ENCODE peak calls at places on chromosomes 11 and 22, in four cellular contexts. G is HepG2, I is IMR-90, M is K562. T is an unnamed sample.

GRCh38 chr11:64833198-64833502 is 11.3 kb downstream of the CDC42BPG start:
- DNase-seq in G (no peak), I (no peak), M (no peak), T (no peak)

GRCh38 chr11:66743271-66743968 is 14.4 kb upstream of the SPTBN2 start:
- DNase-seq in G (no peak), I (no peak), M (no peak), T (no peak)

GRCh38 chr11:100525197-100525596 is 161.9 kb upstream of the ARHGAP42 start:
- DNase-seq in G (no peak), I (no peak), M (no peak), T (no peak)

GRCh38 chr22:19761500-19762314 is 1.1 kb downstream of the TBX1 start:
- DNase-seq in G (peak), I (no peak), M (no peak), T (no peak)

GRCh38 chr22:41369089-41369745 is 12.5 kb upstream of the TEF start:
- DNase-seq in G (no peak), I (no peak), M (no peak), T (no peak)

GRCh38 chr11:100576044-100577021 is 110.8 kb upstream of the ARHGAP42 start:
- DNase-seq in G (peak), I (peak), M (peak), T (peak)

GRCh38 chr11:33618363-33618735 is 82.3 kb downstream of the C11orf91 start:
- DNase-seq in G (no peak), I (no peak), M (no peak), T (no peak)

GRCh38 chr11:80595011-80595410 is 1154.2 kb upstream of the TENM4 start:
- DNase-seq in G (peak), I (peak), M (no peak), T (no peak)

GRCh38 chr22:49561338-49561737 is 266.3 kb downstream of the BRD1 start:
- DNase-seq in G (no peak), I (no peak), M (no peak), T (no peak)

GRCh38 chr11:82906236-82906635 is 4.7 kb downstream of the DDIAS start:
- DNase-seq in G (peak), I (peak), M (no peak), T (no peak)

GRCh38 chr11:59216654-59217640 is 4.2 kb upstream of the MPEG1 start:
- DNase-seq in G (no peak), I (peak), M (no peak), T (peak)

GRCh38 chr11:76453248-76453647 is 8.4 kb downstream of the EMSY start:
- DNase-seq in G (no peak), I (peak), M (no peak), T (no peak)

DNA sequence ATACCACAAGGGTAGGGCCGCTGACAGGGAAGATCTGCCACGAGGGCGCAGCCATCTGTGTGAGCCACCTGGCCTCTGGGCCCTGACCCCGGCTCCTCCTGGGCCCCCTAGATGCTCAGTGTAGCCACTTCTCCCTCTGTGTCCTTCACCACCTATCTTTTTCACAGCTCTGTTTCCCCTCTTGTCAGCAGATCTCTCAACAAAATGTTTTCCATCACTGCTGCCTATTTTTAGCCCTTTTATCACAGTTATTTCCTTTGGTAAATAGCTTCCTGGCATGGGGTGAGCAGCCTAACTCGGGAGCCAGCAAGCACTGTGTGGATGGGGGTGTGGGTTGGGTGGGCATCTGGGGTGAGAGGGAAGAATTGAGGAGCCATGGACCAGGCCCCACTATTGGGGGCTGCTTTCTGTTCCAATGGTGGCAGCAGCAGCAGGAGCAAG is 135.2 kb upstream of the NAV2 start:
- DNase-seq in G (no peak), I (no peak), M (no peak), T (no peak)
- H2AFZ ChIP-seq in G (no peak), I (peak), M (no peak), T (no peak)

GRCh38 chr11:122723106-122723505 is 67.6 kb downstream of the UBASH3B start:
- DNase-seq in G (no peak), I (peak), M (no peak), T (no peak)

GRCh38 chr11:122727101-122727929 is 71.8 kb downstream of the UBASH3B start:
- DNase-seq in G (no peak), I (no peak), M (no peak), T (no peak)

GRCh38 chr11:122721964-122722266 is 66.4 kb downstream of the UBASH3B start:
- DNase-seq in G (no peak), I (peak), M (no peak), T (no peak)

GRCh38 chr11:122723576-122723975 is 68.1 kb downstream of the UBASH3B start:
- DNase-seq in G (no peak), I (peak), M (no peak), T (no peak)

DNA sequence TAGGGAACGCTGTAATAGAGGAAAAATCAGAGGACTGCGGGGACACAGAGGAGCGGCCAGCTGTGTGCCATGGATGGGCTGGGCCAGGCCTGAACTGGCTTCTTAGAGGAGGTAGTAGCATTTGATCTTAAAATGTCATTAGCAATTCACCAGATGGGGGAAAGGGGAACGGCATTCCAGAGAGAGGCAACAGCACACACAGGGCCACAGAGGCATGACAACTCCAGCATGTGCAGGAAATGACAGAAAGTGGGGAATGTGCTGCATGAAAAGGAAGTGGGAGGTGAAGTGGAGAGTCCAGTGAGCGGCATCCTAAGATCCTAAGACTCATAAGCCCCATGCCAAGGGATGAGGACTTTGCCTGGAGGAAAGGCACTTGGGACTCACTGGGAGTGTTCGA is 69.0 kb downstream of the UBASH3B start:
- DNase-seq in G (no peak), I (peak), M (no peak), T (no peak)
- TF ChIP-seq BHLHE40 in G (no peak), I (peak), M (no peak), T (no peak)

GRCh38 chr11:1073261-1073724 is 1.4 kb upstream of the MUC2 start:
- DNase-seq in G (peak), I (peak), M (no peak), T (no peak)
- H2AFZ ChIP-seq in G (no peak), I (peak), M (no peak), T (no peak)

GRCh38 chr11:63711838-63712237 is 30.5 kb downstream of the RTN3 start:
- DNase-seq in G (no peak), I (no peak), M (no peak), T (no peak)

GRCh38 chr11:63710476-63711217 is 29.3 kb downstream of the RTN3 start:
- DNase-seq in G (no peak), I (peak), M (peak), T (no peak)

GRCh38 chr11:63705526-63705925 is 24.2 kb downstream of the RTN3 start:
- DNase-seq in G (no peak), I (no peak), M (no peak), T (no peak)

GRCh38 chr11:63708764-63709163 is 27.5 kb downstream of the RTN3 start:
- DNase-seq in G (no peak), I (no peak), M (no peak), T (no peak)

GRCh38 chr11:63709336-63709735 is 28.0 kb downstream of the RTN3 start:
- DNase-seq in G (no peak), I (peak), M (no peak), T (no peak)
- TF ChIP-seq BHLHE40 in G (no peak), I (no peak), M (no peak), T (no peak)

GRCh38 chr11:47056261-47056915 is 119.8 kb downstream of the CSTPP1 start:
- DNase-seq in G (no peak), I (peak), M (peak), T (no peak)
- H2AFZ ChIP-seq in G (no peak), I (no peak), M (no peak), T (no peak)

DNA sequence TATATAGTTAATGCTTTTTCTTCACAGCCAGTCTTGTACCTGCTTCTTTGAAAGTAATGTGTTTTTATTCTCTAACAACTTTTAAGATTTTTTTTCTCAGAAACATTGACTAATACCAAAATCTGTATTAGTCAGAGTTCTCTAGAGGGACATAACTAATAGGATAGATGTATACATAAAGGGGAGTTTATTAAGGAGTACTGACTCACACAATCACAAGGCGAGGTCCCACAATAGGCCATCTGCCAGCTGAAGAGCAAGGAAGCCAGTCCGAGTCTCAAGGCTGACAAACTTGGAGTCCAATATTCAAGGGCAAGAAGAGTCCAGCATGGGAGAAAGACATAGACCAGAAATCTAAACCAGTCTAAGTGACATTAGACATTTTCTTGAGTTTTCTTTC is 140.0 kb downstream of the RAB38 start:
- DNase-seq in G (no peak), I (peak), M (no peak), T (no peak)
- TF ChIP-seq BHLHE40 in G (no peak), I (no peak), M (no peak), T (no peak)

DNA sequence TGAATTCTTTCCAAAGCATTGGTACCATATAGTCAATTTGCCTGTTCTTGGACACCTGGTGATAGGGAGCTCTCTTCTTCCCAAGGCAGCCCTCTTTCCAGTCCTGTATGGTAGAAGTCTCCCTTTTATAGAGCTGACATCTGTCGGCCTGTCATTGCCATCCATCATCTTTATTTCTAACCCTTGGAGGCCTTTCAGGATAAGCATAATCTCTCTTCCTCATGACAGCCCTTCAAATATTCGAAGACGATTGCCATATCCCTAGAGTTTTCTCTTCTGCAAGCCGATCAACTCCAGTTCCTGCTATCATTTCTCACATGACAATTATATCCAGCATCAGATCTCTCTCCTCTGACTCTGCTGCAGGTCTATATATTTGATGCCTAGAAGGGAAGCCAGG is 32.7 kb upstream of the SYN3 start:
- DNase-seq in G (no peak), I (no peak), M (no peak), T (no peak)
- H2AFZ ChIP-seq in G (no peak), I (no peak), M (no peak), T (no peak)

GRCh38 chr22:31652129-31652528 is 9.9 kb downstream of the PISD start:
- DNase-seq in G (no peak), I (no peak), M (no peak), T (no peak)

GRCh38 chr22:31652911-31653684 is 8.9 kb downstream of the PISD start:
- DNase-seq in G (peak), I (no peak), M (no peak), T (no peak)

GRCh38 chr22:31651667-31652066 is 10.3 kb downstream of the PISD start:
- DNase-seq in G (no peak), I (no peak), M (no peak), T (no peak)

GRCh38 chr22:31654408-31654807 is 7.6 kb downstream of the PISD start:
- DNase-seq in G (no peak), I (no peak), M (no peak), T (no peak)

DNA sequence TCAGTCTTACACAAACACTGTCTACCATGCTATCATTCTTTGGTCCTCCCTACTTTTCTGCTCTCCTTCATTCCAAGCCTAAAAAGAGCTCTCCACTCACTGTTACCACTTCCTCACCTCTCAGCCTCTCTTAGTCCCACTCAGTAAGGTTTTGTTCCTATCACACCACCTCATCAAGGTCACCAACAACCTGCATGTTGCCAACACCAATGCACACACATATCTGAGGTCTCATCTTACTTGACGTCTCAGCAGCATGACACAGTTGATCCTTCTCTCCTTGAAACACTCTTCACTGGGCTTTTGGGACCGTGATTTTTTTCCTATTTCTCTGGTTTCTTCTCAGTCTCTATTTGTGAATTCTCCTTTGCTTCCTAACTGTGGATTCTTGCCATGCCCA is 8.1 kb downstream of the PISD start:
- DNase-seq in G (no peak), I (no peak), M (no peak), T (no peak)
- TF ChIP-seq BHLHE40 in G (no peak), I (no peak), M (no peak), T (no peak)

T was measured in GM12878.